ENCODE peak calls at places on chromosomes 5 and 9, in five cellular contexts. D is body of pancreas, V is A549, R is ovary, X is spleen. I is an unnamed sample.

GRCh38 chr5:60677831-60678664 is 21.9 kb downstream of the DEPDC1B start:
- DNase-seq in D (peak; percentile 27), V (peak; percentile 54), R (no peak), X (no peak), I (no peak)

GRCh38 chr5:121251954-121252353 is 599.7 kb upstream of the FTMT start:
- DNase-seq in D (no peak), V (peak; percentile 34), R (no peak), X (no peak), I (no peak)

GRCh38 chr5:55897206-55897894 is 46.2 kb downstream of the IL31RA start:
- DNase-seq in D (no peak), V (no peak), R (no peak), X (no peak), I (no peak)

GRCh38 chr9:131598121-131598520 is 52.8 kb downstream of the PRRT1B start:
- DNase-seq in D (no peak), V (no peak), R (no peak), X (peak; percentile 92), I (no peak)

GRCh38 chr9:133257398-133258053 is 17.5 kb downstream of the ABO start:
- DNase-seq in D (peak; percentile 30), V (no peak), R (peak; percentile 87), X (no peak), I (no peak)

GRCh38 chr5:124395287-124395686 is 351.2 kb downstream of the ZNF608 start:
- DNase-seq in D (no peak), V (no peak), R (no peak), X (no peak), I (no peak)

GRCh38 chr9:113398796-113399195 is 2.3 kb downstream of the ALAD start:
- DNase-seq in D (no peak), V (no peak), R (no peak), X (no peak), I (no peak)

GRCh38 chr9:132232522-132232921 is 70.7 kb downstream of the NTNG2 start:
- DNase-seq in D (no peak), V (no peak), R (no peak), X (no peak), I (no peak)

GRCh38 chr5:177539411-177539810 is 15.0 kb downstream of the FAM193B start:
- DNase-seq in D (no peak), V (no peak), R (no peak), X (no peak), I (no peak)

GRCh38 chr5:74865799-74866652 is at the start of gene FAM169A:
- DNase-seq in D (peak; percentile 43), V (peak; percentile 55), R (peak; percentile 65), X (peak; percentile 87), I (peak; percentile 27)

GRCh38 chr9:97848582-97849237 is 4.3 kb upstream of the FOXE1 start:
- DNase-seq in D (no peak), V (no peak), R (peak; percentile 19), X (peak; percentile 92), I (no peak)

GRCh38 chr5:52859619-52860018 is 71.9 kb downstream of the ITGA1 start:
- DNase-seq in D (no peak), V (no peak), R (no peak), X (no peak), I (no peak)

GRCh38 chr5:76175051-76175666 is 92.0 kb downstream of the SV2C start:
- DNase-seq in D (peak; percentile 65), V (peak; percentile 74), R (no peak), X (no peak), I (peak; percentile 39)

GRCh38 chr9:126534431-126535186 is 79.1 kb upstream of the LMX1B start:
- DNase-seq in D (no peak), V (no peak), R (peak; percentile 3), X (peak; percentile 77), I (no peak)

GRCh38 chr5:149063901-149064478 is 1.1 kb upstream of the SH3TC2 start:
- DNase-seq in D (no peak), V (no peak), R (no peak), X (no peak), I (no peak)

GRCh38 chr9:117757566-117757965 is 53.4 kb downstream of the TLR4 start:
- DNase-seq in D (no peak), V (no peak), R (no peak), X (no peak), I (no peak)
- TF ChIP-seq POLR2A in D (no peak), V (no peak), R (no peak), X (no peak), I (no peak)

DNA sequence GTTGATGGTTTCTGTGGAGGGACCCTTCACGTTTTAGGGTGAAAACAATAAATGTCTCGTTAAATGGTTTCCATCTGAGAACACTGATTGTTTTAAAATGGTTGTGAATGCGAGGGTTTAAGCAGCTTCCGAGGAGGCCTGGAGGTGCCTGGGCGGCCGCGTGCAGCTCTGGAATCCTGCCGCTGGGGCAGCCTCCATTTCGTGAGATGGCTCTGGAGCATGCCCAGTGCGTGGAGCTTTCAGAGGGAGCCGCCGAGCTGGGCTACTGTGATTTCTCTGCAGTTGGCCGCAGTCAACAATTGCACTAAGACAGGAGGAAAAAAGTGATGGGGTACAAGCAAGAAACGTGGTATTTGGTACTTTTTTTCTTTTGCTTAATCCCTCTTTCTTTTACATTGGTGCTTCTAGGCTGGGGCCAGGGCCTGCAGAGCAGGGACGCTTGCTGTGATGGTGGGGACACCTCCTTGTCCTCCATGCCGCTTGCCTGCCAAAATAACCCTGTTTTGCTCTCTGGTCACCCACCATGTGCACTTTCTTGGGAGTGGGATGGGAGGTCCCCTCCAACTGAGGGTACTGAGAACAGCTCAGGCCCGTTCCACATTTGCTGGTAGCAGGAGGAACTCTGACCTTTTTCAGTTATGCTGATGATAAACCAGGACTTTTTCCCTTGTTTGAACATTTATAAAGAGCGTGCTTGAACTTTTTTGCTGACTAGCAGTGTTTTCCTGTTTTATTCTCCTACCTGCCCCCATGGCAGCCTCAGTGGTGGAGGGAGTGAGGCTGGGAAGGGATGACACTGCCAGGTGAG is 47.1 kb downstream of the EHMT1 start:
- DNase-seq in D (no peak), V (no peak), R (peak; percentile 81), X (peak; percentile 50), I (no peak)
- H3K4me1 ChIP-seq in D (peaks cover 46% of the 10 kb centered on the region), V (peaks cover 44% of the 10 kb centered on the region), R (peaks cover 34% of the 10 kb centered on the region), X (peaks cover 97% of the 10 kb centered on the region), I (peaks cover 14% of the 10 kb centered on the region)

GRCh38 chr5:95961617-95962474 is at the start of gene ELL2:
- DNase-seq in D (peak; percentile 99), V (peak; percentile 96), R (peak; percentile 97), X (peak; percentile 99), I (peak; percentile 99)
- TF ChIP-seq POLR2A in D (peak; percentile 95), V (peak; percentile 50), R (peak; percentile 64), X (peak; percentile 49), I (peak; percentile 93)

GRCh38 chr9:68999393-69000105 is 14.4 kb downstream of the PRKACG start:
- DNase-seq in D (peak; percentile 81), V (peak; percentile 54), R (no peak), X (peak; percentile 74), I (peak; percentile 68)
- H3K4me1 ChIP-seq in D (peaks cover 29% of the 10 kb centered on the region), V (no peaks in the 10 kb centered on the region), R (no peaks in the 10 kb centered on the region), X (peaks cover 45% of the 10 kb centered on the region), I (no peaks in the 10 kb centered on the region)

DNA sequence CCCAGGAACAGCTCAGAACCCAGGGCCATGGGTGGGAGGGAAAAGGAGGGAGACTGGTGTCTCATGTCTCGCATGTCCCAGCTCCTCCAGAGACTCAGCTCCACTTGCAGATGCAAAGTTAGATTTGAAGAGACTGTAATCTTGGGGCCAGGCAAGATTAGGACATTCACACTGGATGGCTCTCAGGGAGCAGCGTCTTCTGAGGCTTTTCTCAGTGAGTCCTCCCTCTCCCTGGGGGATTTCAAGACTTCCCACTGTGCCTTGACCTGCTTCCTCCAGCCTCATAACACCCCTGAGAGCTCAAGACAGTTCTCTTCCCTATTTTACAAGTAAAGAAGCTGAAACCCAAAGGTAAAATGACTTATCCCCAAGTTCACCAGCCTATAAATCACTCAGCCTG is 10.5 kb upstream of the TCOF1 start:
- DNase-seq in D (no peak), V (no peak), R (no peak), X (no peak), I (no peak)
- TF ChIP-seq POLR2A in D (no peak), V (no peak), R (no peak), X (no peak), I (no peak)

DNA sequence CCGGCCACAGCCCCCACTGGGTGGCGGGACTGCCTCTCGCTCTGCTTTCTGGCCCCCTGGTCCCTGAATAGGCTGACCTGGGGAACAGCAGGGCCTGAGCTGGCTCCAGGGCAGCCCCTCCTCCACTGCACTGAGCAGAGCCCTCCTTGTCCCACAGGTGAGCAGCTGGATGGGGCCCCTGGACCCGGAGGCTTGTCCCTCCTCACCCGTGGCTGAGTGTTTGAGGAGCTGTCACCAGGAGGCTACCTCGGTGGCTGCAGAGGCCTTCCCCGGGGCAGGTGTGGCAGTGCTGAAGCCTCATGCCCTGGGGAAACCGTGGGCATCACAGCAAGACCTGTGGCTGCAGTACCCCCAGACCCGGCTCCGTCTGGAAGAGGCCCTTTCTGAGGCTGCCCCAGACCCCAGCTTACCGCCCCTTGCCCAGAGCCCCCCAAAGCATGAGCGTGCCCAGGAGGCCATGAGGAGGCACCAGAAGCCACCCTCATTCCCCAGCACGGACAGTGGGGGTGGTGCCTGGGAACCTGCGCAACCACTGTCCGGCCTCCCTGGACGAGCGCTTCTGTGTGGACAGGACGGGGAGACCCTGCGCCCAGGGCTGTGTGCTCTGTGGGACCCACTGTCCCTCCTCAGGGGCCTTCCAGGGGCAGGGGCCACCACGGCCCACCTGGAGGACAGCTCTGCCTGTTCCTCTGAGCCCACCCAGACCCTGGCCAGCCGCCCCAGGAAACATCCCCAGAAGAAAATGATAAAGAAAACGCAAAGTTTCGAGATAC is 28.5 kb upstream of the LRRC14B start:
- DNase-seq in D (no peak), V (no peak), R (no peak), X (peak; percentile 70), I (no peak)
- H3K4me1 ChIP-seq in D (no peaks in the 10 kb centered on the region), V (no peaks in the 10 kb centered on the region), R (no peaks in the 10 kb centered on the region), X (no peaks in the 10 kb centered on the region), I (peaks cover 4% of the 10 kb centered on the region)

DNA sequence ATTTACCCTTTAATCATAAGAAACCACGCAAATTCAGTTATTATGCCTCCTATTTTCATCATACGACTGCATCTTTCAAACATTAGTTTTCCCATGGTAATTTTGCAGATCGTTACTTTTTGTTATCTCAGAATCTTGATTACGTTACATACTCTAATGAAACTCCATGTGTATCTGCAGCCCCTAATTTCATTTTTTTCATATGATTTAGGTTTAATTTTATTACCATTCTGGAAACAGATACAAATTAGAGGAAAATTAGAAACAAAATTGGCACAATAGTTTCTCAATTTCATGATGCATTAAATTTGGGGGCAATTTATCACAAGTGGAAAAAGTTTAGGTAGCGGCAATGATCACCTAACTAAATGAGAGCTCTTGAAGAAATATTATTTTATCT is 52.3 kb downstream of the C9orf153 start:
- DNase-seq in D (no peak), V (no peak), R (no peak), X (no peak), I (no peak)
- TF ChIP-seq POLR2A in D (no peak), V (no peak), R (no peak), X (no peak), I (no peak)

GRCh38 chr5:159639590-159639989 is 276.7 kb upstream of the ADRA1B start:
- DNase-seq in D (no peak), V (no peak), R (no peak), X (no peak), I (no peak)
- H3K4me1 ChIP-seq in D (no peaks in the 10 kb centered on the region), V (no peaks in the 10 kb centered on the region), R (peaks cover 1% of the 10 kb centered on the region), X (no peaks in the 10 kb centered on the region), I (no peaks in the 10 kb centered on the region)

GRCh38 chr9:124878518-124878917 is 16.6 kb downstream of the ARPC5L start:
- DNase-seq in D (no peak), V (no peak), R (no peak), X (no peak), I (no peak)
- TF ChIP-seq POLR2A in D (no peak), V (no peak), R (no peak), X (no peak), I (no peak)

I was measured in prostate gland.